ENCODE peak calls at places on chromosomes 12 and 14, in five cellular contexts. G is pancreas, O is HCT116, L is endothelial cell of umbilical vein, T is right cardiac atrium. F is an unnamed sample.

GRCh38 chr14:104865631-104866441 is 768 bp downstream of the CEP170B start:
- DNase-seq in T (peak; percentile 78), L (peak; percentile 65), G (peak; percentile 88), O (peak; percentile 8), F (peak; percentile 71)

GRCh38 chr14:53536446-53536845 is 383.3 kb upstream of the DDHD1 start:
- DNase-seq in G (no peak), L (no peak), O (no peak), T (no peak), F (no peak)

GRCh38 chr14:58151264-58151700 is 731 bp downstream of the ARMH4 start:
- DNase-seq in O (no peak), L (peak; percentile 38), T (no peak), G (no peak), F (no peak)

GRCh38 chr12:95836185-95836609 is 22.6 kb upstream of the SNRPF start:
- DNase-seq in L (peak; percentile 87), O (no peak), G (no peak), T (no peak), F (no peak)

GRCh38 chr12:47954467-47955045 is 8.8 kb upstream of the TMEM106C start:
- DNase-seq in O (no peak), G (no peak), T (no peak), L (no peak), F (no peak)

GRCh38 chr14:52834440-52834842 is 43.0 kb upstream of the GNPNAT1 start:
- DNase-seq in L (peak; percentile 67), T (no peak), G (no peak), O (no peak), F (no peak)

GRCh38 chr14:44163946-44164345 is 343.1 kb downstream of the FSCB start:
- DNase-seq in T (no peak), G (no peak), O (no peak), L (no peak), F (no peak)

GRCh38 chr12:82359115-82359478 is 768 bp downstream of the METTL25 start:
- DNase-seq in O (no peak), G (no peak), T (no peak), L (no peak), F (no peak)

GRCh38 chr14:76782115-76782884 is 21.0 kb downstream of the VASH1 start:
- DNase-seq in L (no peak), O (no peak), G (no peak), T (no peak), F (no peak)

GRCh38 chr14:60221441-60221840 is 27.6 kb upstream of the PPM1A start:
- DNase-seq in O (no peak), L (no peak), G (no peak), T (no peak), F (no peak)

GRCh38 chr14:60222820-60223219 is 26.2 kb upstream of the PPM1A start:
- DNase-seq in G (peak; percentile 74), L (no peak), T (peak; percentile 38), O (no peak), F (peak; percentile 73)

GRCh38 chr14:60220917-60221316 is 28.1 kb upstream of the PPM1A start:
- DNase-seq in O (no peak), G (no peak), L (no peak), T (no peak), F (no peak)

GRCh38 chr14:60217713-60218112 is 31.3 kb upstream of the PPM1A start:
- DNase-seq in O (no peak), L (no peak), T (no peak), G (no peak), F (no peak)

GRCh38 chr14:60220084-60220483 is 28.9 kb upstream of the PPM1A start:
- DNase-seq in T (no peak), G (no peak), O (no peak), L (no peak), F (no peak)
- H3K4me1 ChIP-seq in T (no peaks in the 10 kb centered on the region), G (no peaks in the 10 kb centered on the region), O (no peaks in the 10 kb centered on the region), L (no peaks in the 10 kb centered on the region), F (peaks cover 4% of the 10 kb centered on the region)

GRCh38 chr12:54009171-54010052 is 627 bp downstream of the HOXC8 start:
- DNase-seq in O (no peak), G (no peak), T (no peak), L (no peak), F (no peak)
- H3K27ac ChIP-seq in O (no peak overlapping the region), G (no peak overlapping the region), T (no peak overlapping the region), L (no peak overlapping the region), F (no peak overlapping the region)

DNA sequence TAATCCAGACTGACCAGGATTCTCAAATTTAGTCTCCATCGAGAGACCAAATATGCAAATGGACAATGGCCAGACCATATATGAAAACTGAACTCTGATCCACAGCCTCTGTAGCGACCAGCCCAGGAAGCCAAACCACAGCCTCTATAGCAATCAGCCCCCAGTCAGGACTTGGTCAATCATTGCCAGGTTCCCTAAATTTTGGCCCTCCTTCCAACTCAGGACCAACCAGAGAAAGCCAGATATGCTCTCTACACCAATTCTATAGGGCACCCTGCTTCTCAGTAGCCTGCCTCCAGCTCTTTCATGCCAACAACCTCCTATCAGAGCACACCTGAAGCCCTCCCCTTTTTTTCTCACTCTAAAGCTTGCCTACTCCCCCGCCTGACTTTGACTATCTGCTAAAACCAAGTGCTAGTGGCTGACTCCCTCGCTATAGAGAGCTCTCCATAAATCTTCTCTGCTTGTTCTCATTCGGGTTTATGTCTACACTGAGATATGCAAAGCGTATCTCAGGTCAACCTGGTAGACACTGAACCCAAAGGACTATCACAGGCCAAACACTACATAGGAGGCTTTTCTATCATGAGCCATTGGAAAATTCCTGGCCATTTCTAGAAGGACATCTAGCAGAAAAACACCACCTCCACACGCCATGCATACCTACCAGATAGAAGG is 110.5 kb upstream of the FUT8 start:
- DNase-seq in O (no peak), G (no peak), L (no peak), T (no peak), F (no peak)
- H3K4me1 ChIP-seq in O (no peaks in the 10 kb centered on the region), G (peaks cover 36% of the 10 kb centered on the region), L (no peaks in the 10 kb centered on the region), T (no peaks in the 10 kb centered on the region), F (peaks cover 4% of the 10 kb centered on the region)

GRCh38 chr12:50882563-50882962 is 39.8 kb downstream of the TMPRSS12 start:
- DNase-seq in T (no peak), G (no peak), O (no peak), L (no peak), F (no peak)

GRCh38 chr12:50888666-50889065 is 45.9 kb downstream of the TMPRSS12 start:
- DNase-seq in G (no peak), O (no peak), T (no peak), L (no peak), F (no peak)

GRCh38 chr12:50887191-50887590 is 44.5 kb downstream of the TMPRSS12 start:
- DNase-seq in G (no peak), L (no peak), T (no peak), O (no peak), F (no peak)
- H3K27ac ChIP-seq in G (no peak overlapping the region), L (no peak overlapping the region), T (no peak overlapping the region), O (no peak overlapping the region), F (no peak overlapping the region)

GRCh38 chr12:12993367-12993766 is 6.7 kb downstream of the HEBP1 start:
- DNase-seq in G (no peak), O (no peak), T (no peak), L (no peak), F (no peak)
- H3K4me1 ChIP-seq in G (peaks cover 18% of the 10 kb centered on the region), O (no peaks in the 10 kb centered on the region), T (peaks cover 13% of the 10 kb centered on the region), L (peaks cover 2% of the 10 kb centered on the region), F (peaks cover 5% of the 10 kb centered on the region)